ENCODE peak calls at places on chromosome X, in five cellular contexts. I is HCT116, L is A549, J is D341Med, N is skeletal muscle cell. Y is an unnamed sample.

GRCh38 chrX:70293621-70294020 is 3.7 kb downstream of the KIF4A start:
- DNase-seq in J (no peak), L (no peak), I (no peak), N (no peak), Y (no peak)

GRCh38 chrX:69128573-69128972 is 36.7 kb downstream of the PJA1 start:
- DNase-seq in N (no peak), I (no peak), J (no peak), L (no peak), Y (no peak)

GRCh38 chrX:138928737-138929459 is 217.4 kb upstream of the FGF13 start:
- DNase-seq in I (no peak), J (no peak), L (no peak), N (no peak), Y (no peak)

GRCh38 chrX:154719132-154719675 is 31.7 kb downstream of the GAB3 start:
- DNase-seq in L (no peak), N (peak; percentile 77), J (no peak), I (no peak), Y (no peak)

GRCh38 chrX:122770581-122770980 is 413.5 kb upstream of the GRIA3 start:
- DNase-seq in I (no peak), N (no peak), L (no peak), J (no peak), Y (peak; percentile 36)

GRCh38 chrX:1719270-1719669 is 104.4 kb downstream of the ASMT start:
- DNase-seq in N (no peak), L (no peak), I (no peak), J (no peak), Y (no peak)

GRCh38 chrX:17732138-17732783 is 5.0 kb upstream of the SCML1 start:
- DNase-seq in I (no peak), L (no peak), J (no peak), N (no peak), Y (no peak)

GRCh38 chrX:41087219-41087618 is 2.0 kb downstream of the USP9X start:
- DNase-seq in J (no peak), N (no peak), I (no peak), L (no peak), Y (no peak)

GRCh38 chrX:113136841-113137240 is 296.2 kb upstream of the AMOT start:
- DNase-seq in J (no peak), L (no peak), N (no peak), I (no peak), Y (no peak)

GRCh38 chrX:153640736-153641574 is 6.0 kb upstream of the DUSP9 start:
- DNase-seq in I (no peak), J (peak; percentile 12), L (no peak), N (no peak), Y (no peak)

GRCh38 chrX:55450259-55450658 is 1.7 kb upstream of the MAGEH1 start:
- DNase-seq in I (no peak), N (peak; percentile 2), L (no peak), J (peak; percentile 3), Y (no peak)

GRCh38 chrX:64977830-64978229 is 1.6 kb upstream of the ZC4H2 start:
- DNase-seq in I (no peak), N (no peak), L (no peak), J (no peak), Y (no peak)

GRCh38 chrX:319579-320125 is 1.1 kb upstream of the GTPBP6 start:
- DNase-seq in I (no peak), J (no peak), L (no peak), N (no peak), Y (no peak)

GRCh38 chrX:45517090-45517973 is 316.7 kb upstream of the DIPK2B start:
- DNase-seq in I (peak; percentile 40), J (no peak), L (no peak), N (peak; percentile 35), Y (no peak)

GRCh38 chrX:132559101-132559500 is 70.3 kb upstream of the MBNL3 start:
- DNase-seq in L (no peak), I (no peak), J (no peak), N (no peak), Y (no peak)

GRCh38 chrX:77505227-77505626 is 58.0 kb downstream of the FGF16 start:
- DNase-seq in N (peak; percentile 25), J (no peak), I (no peak), L (no peak), Y (peak; percentile 5)

GRCh38 chrX:101191217-101191750 is 28.3 kb upstream of the DRP2 start:
- DNase-seq in J (no peak), I (no peak), N (no peak), L (no peak), Y (no peak)

GRCh38 chrX:698246-698645 is 67.7 kb downstream of the SHOX start:
- DNase-seq in I (no peak), J (no peak), N (no peak), L (no peak), Y (no peak)

GRCh38 chrX:153595859-153596857 is 2.8 kb downstream of the CCNQ start:
- DNase-seq in I (no peak), L (no peak), J (no peak), N (no peak), Y (no peak)

GRCh38 chrX:130100180-130100579 is 10.1 kb downstream of the ELF4 start:
- DNase-seq in J (no peak), L (no peak), N (peak; percentile 93), I (no peak), Y (peak; percentile 40)

GRCh38 chrX:45769919-45770582 is 569.4 kb upstream of the DIPK2B start:
- DNase-seq in I (no peak), N (peak; percentile 74), J (no peak), L (peak; percentile 74), Y (peak; percentile 73)

GRCh38 chrX:66728818-66729271 is 90.0 kb upstream of the EDA2R start:
- DNase-seq in N (peak; percentile 17), L (peak; percentile 30), J (peak; percentile 9), I (no peak), Y (peak; percentile 16)

GRCh38 chrX:112734250-112734649 is 54.5 kb upstream of the LHFPL1 start:
- DNase-seq in I (no peak), L (no peak), J (no peak), N (peak; percentile 13), Y (no peak)

GRCh38 chrX:1491851-1492349 is 39.2 kb upstream of the ASMTL start:
- DNase-seq in J (peak; percentile 67), L (no peak), I (peak; percentile 66), N (no peak), Y (no peak)

GRCh38 chrX:153775631-153776595 is 4.9 kb upstream of the SRPK3 start:
- DNase-seq in I (no peak), J (peak; percentile 23), N (no peak), L (no peak), Y (no peak)

GRCh38 chrX:129979207-129979920 is 3.1 kb upstream of the BCORL1 start:
- DNase-seq in N (no peak), L (no peak), J (no peak), I (no peak), Y (no peak)

GRCh38 chrX:19272452-19272851 is 71.3 kb upstream of the PDHA1 start:
- DNase-seq in N (no peak), J (no peak), I (no peak), L (no peak), Y (peak; percentile 18)

GRCh38 chrX:15797707-15798106 is 7.4 kb downstream of the ZRSR2 start:
- DNase-seq in N (no peak), J (no peak), L (no peak), I (no peak), Y (no peak)

GRCh38 chrX:153549807-153550206 is 32.4 kb downstream of the ATP2B3 start:
- DNase-seq in I (no peak), L (no peak), J (no peak), N (no peak), Y (no peak)

GRCh38 chrX:53080628-53081580 is 1.3 kb upstream of the TSPYL2 start:
- DNase-seq in J (no peak), N (no peak), L (no peak), I (no peak), Y (no peak)

GRCh38 chrX:13700380-13700779 is 11.5 kb downstream of the RAB9A start:
- DNase-seq in N (no peak), I (no peak), J (no peak), L (no peak), Y (no peak)

GRCh38 chrX:130091976-130092522 is 18.2 kb downstream of the ELF4 start:
- DNase-seq in N (no peak), I (no peak), J (no peak), L (no peak), Y (no peak)

GRCh38 chrX:110853610-110854009 is 58.0 kb upstream of the CHRDL1 start:
- DNase-seq in I (no peak), J (peak; percentile 33), N (no peak), L (peak; percentile 6), Y (peak; percentile 19)